ENCODE peak calls at places on chromosome 4, in six cellular contexts. One of them, this sample, is unnamed.

GRCh38 chr4:156889616-156890594 is 81.7 kb downstream of the PDGFC start:
- DNase-seq in prostate gland: no peak
- DNase-seq in fibroblast of lung: peak; percentile 77
- DNase-seq in breast epithelium: no peak
- DNase-seq in tibial artery: peak; percentile 68
- DNase-seq in IMR-90: peak; percentile 83
- DNase-seq in this sample: peak; percentile 89

GRCh38 chr4:39792529-39792928 is 94.6 kb downstream of the UBE2K start:
- DNase-seq in breast epithelium: no peak
- DNase-seq in fibroblast of lung: no peak
- DNase-seq in prostate gland: no peak
- DNase-seq in IMR-90: no peak
- DNase-seq in tibial artery: no peak
- DNase-seq in this sample: no peak

GRCh38 chr4:113952452-113953029 is 26.9 kb downstream of the ARSJ start:
- DNase-seq in fibroblast of lung: peak; percentile 69
- DNase-seq in prostate gland: no peak
- DNase-seq in tibial artery: no peak
- DNase-seq in breast epithelium: no peak
- DNase-seq in IMR-90: peak; percentile 62
- DNase-seq in this sample: peak; percentile 75

GRCh38 chr4:176422511-176422910 is 102.7 kb downstream of the SPCS3 start:
- DNase-seq in fibroblast of lung: no peak
- DNase-seq in tibial artery: no peak
- DNase-seq in prostate gland: no peak
- DNase-seq in breast epithelium: no peak
- DNase-seq in IMR-90: no peak
- DNase-seq in this sample: no peak

GRCh38 chr4:143294710-143295109 is 42.0 kb upstream of the GAB1 start:
- DNase-seq in IMR-90: no peak
- DNase-seq in fibroblast of lung: peak; percentile 29
- DNase-seq in prostate gland: no peak
- DNase-seq in breast epithelium: no peak
- DNase-seq in tibial artery: no peak
- DNase-seq in this sample: no peak

GRCh38 chr4:18077808-18078207 is 56.3 kb upstream of the LCORL start:
- DNase-seq in prostate gland: no peak
- DNase-seq in IMR-90: no peak
- DNase-seq in fibroblast of lung: no peak
- DNase-seq in tibial artery: no peak
- DNase-seq in breast epithelium: no peak
- DNase-seq in this sample: no peak

GRCh38 chr4:76251448-76252270 is at the start of gene FAM47E:
- DNase-seq in fibroblast of lung: peak; percentile 15
- DNase-seq in IMR-90: peak; percentile 6
- DNase-seq in tibial artery: peak; percentile 62
- DNase-seq in breast epithelium: peak; percentile 92
- DNase-seq in prostate gland: peak; percentile 72
- DNase-seq in this sample: peak; percentile 45

GRCh38 chr4:171130126-171130801 is 682.9 kb upstream of the GALNTL6 start:
- DNase-seq in breast epithelium: no peak
- DNase-seq in fibroblast of lung: no peak
- DNase-seq in tibial artery: no peak
- DNase-seq in IMR-90: no peak
- DNase-seq in prostate gland: no peak
- DNase-seq in this sample: no peak

DNA sequence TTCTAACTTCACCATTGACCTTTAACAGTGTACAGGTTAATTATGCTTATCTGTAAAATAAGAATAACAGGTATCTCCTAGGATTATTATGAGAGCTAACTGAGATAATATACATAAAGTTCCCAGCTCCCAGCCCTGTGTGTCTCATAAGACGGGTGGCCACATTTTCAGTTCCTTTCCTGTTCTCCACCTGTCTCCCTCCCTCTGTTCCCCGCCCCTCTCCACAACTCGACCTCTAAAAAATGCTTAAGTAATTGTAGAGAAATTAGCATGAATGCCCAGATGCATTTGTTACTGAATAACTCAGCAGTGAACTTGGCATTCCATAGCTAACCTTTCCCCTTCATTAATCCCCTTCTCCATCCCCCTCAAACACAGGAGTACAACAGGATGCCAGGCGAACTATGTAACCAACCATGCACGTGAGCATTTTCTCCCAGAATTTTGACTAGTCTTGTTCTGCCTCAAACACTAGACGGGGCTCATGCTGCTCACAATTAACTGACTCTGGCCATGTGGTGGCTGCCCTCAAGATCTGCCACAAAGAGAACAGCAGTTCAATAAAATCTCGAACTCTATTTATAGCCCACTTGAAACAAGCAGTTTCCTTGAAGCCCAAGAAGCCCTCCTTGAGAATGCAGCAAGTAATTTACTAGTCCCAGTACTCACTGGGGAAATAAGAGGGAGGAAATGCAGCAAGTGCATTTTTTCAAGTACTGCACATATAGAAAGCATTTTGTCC is 351.2 kb downstream of the ARHGAP24 start:
- DNase-seq in prostate gland: no peak
- DNase-seq in breast epithelium: no peak
- DNase-seq in fibroblast of lung: peak; percentile 51
- DNase-seq in IMR-90: peak; percentile 58
- DNase-seq in tibial artery: peak; percentile 25
- DNase-seq in this sample: peak; percentile 45
- TF ChIP-seq CTCF in prostate gland: no peak
- TF ChIP-seq CTCF in breast epithelium: no peak
- TF ChIP-seq CTCF in fibroblast of lung: peak; percentile 23
- TF ChIP-seq CTCF in IMR-90: peak; percentile 21
- TF ChIP-seq CTCF in tibial artery: peak; percentile 35
- TF ChIP-seq CTCF in this sample: peak; percentile 11

GRCh38 chr4:186840771-186841301 is 117.2 kb upstream of the FAT1 start:
- DNase-seq in tibial artery: peak; percentile 52
- DNase-seq in fibroblast of lung: no peak
- DNase-seq in breast epithelium: no peak
- DNase-seq in IMR-90: no peak
- DNase-seq in prostate gland: no peak
- DNase-seq in this sample: no peak

GRCh38 chr4:186846426-186846825 is 122.8 kb upstream of the FAT1 start:
- DNase-seq in breast epithelium: no peak
- DNase-seq in IMR-90: peak; percentile 54
- DNase-seq in tibial artery: no peak
- DNase-seq in prostate gland: no peak
- DNase-seq in fibroblast of lung: peak; percentile 21
- DNase-seq in this sample: no peak

GRCh38 chr4:186840222-186840701 is 116.6 kb upstream of the FAT1 start:
- DNase-seq in tibial artery: peak; percentile 78
- DNase-seq in breast epithelium: no peak
- DNase-seq in fibroblast of lung: peak; percentile 65
- DNase-seq in IMR-90: peak; percentile 62
- DNase-seq in prostate gland: no peak
- DNase-seq in this sample: no peak

GRCh38 chr4:186845137-186845842 is 121.6 kb upstream of the FAT1 start:
- DNase-seq in fibroblast of lung: peak; percentile 89
- DNase-seq in prostate gland: no peak
- DNase-seq in IMR-90: peak; percentile 97
- DNase-seq in breast epithelium: no peak
- DNase-seq in tibial artery: peak; percentile 47
- DNase-seq in this sample: peak; percentile 90

DNA sequence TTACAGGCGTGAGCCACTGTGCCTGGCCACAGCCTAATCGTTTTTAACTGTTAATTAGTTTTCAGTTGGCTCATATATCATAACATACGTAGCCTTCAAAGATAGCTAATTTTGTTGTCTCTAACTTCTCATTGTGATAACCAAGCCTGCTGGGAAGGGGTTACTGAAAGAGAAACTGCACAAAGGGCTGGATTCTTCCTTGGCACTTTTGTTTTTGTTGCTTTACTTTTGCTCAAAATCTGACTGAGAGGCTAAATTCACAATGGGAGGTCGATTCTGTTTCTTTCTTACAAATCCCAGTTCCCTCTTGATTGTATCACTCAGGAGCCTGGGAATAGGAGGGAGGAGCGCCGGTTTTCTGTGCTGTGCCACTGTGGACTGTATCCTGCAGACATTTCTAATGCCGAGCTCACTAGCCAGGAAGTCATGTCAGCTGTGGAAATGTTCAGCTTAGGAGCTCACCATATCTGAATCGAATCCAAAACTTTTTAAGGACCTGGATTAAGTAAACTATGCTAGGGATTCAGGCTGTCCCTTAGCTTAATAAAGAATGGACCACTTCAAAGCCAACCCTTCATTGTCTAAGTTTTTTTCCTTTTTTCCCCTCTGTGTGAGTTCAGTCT is 120.5 kb upstream of the FAT1 start:
- DNase-seq in IMR-90: peak; percentile 70
- DNase-seq in breast epithelium: no peak
- DNase-seq in tibial artery: peak; percentile 50
- DNase-seq in prostate gland: peak; percentile 17
- DNase-seq in fibroblast of lung: peak; percentile 51
- DNase-seq in this sample: peak; percentile 72
- H3K4me3 ChIP-seq in IMR-90: peak overlapping the region; percentile 36
- H3K4me3 ChIP-seq in breast epithelium: peak overlapping the region; percentile 36
- H3K4me3 ChIP-seq in tibial artery: peak overlapping the region; percentile 10
- H3K4me3 ChIP-seq in prostate gland: no peak overlapping the region
- H3K4me3 ChIP-seq in fibroblast of lung: peak overlapping the region; percentile 40
- H3K4me3 ChIP-seq in this sample: peak overlapping the region; percentile 24

GRCh38 chr4:3464349-3464905 is 1.3 kb downstream of the DOK7 start:
- DNase-seq in fibroblast of lung: no peak
- DNase-seq in tibial artery: no peak
- DNase-seq in prostate gland: no peak
- DNase-seq in breast epithelium: no peak
- DNase-seq in IMR-90: no peak
- DNase-seq in this sample: no peak

GRCh38 chr4:3467601-3468031 is 4.5 kb downstream of the DOK7 start:
- DNase-seq in breast epithelium: no peak
- DNase-seq in fibroblast of lung: no peak
- DNase-seq in tibial artery: no peak
- DNase-seq in IMR-90: no peak
- DNase-seq in prostate gland: no peak
- DNase-seq in this sample: no peak

GRCh38 chr4:3466691-3467600 is 3.8 kb downstream of the DOK7 start:
- DNase-seq in fibroblast of lung: no peak
- DNase-seq in breast epithelium: no peak
- DNase-seq in prostate gland: no peak
- DNase-seq in IMR-90: no peak
- DNase-seq in tibial artery: no peak
- DNase-seq in this sample: no peak

GRCh38 chr4:3464911-3465697 is 2.0 kb downstream of the DOK7 start:
- DNase-seq in breast epithelium: no peak
- DNase-seq in prostate gland: no peak
- DNase-seq in tibial artery: no peak
- DNase-seq in fibroblast of lung: no peak
- DNase-seq in IMR-90: no peak
- DNase-seq in this sample: no peak

DNA sequence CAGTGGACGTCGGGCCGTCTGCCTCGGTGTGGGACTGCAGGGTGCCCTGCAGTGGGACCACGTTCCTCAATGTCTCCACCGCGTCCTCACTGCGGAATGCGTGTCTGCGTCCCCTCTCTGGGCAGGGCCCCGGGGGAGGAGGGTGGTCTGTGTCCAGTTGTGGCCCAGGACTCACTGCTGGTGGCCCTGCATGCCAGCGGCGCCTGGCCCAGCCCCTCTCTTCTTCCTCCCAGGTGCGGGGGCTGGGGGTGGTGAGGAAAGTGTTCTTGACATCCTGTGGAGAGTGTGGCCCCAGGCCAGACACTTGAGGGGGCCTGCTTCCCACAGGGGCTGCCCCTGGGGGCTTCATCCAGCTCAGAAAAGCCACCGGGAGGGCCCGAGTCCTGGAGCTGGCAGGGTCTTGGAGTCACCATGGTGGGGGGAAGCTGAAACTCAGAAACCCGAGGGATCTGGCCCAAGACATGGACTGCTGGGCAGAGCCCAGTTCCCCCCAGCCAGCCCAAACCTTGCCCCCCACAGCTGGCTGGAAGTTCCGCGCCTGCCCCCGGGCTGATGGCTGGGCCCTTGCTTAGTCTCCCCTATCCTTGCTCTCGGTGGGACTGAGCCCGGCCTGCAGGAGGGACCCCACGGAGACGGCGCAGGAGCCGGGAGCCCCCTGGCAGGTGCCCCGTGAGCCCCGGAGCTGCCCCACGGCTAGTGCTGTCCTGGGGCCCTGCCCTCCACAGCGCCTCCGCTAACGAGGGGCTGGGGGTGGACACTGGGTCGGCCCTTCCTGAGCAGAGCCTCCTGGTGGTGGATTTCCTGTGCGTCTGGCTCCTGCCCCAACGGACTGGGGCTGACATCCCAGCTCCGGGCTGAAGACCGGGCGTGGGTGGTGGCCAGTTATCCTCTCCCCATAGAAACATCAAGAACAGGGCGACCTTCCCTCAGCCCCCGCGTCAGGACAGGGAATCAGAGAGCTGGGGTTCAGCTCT is 2.9 kb downstream of the DOK7 start:
- DNase-seq in fibroblast of lung: no peak
- DNase-seq in breast epithelium: no peak
- DNase-seq in prostate gland: no peak
- DNase-seq in tibial artery: no peak
- DNase-seq in IMR-90: no peak
- DNase-seq in this sample: no peak
- TF ChIP-seq CTCF in fibroblast of lung: no peak
- TF ChIP-seq CTCF in breast epithelium: no peak
- TF ChIP-seq CTCF in prostate gland: no peak
- TF ChIP-seq CTCF in tibial artery: no peak
- TF ChIP-seq CTCF in IMR-90: peak; percentile 14
- TF ChIP-seq CTCF in this sample: peak; percentile 9

GRCh38 chr4:105896984-105897760 is 1.9 kb downstream of the NPNT start:
- DNase-seq in IMR-90: no peak
- DNase-seq in fibroblast of lung: no peak
- DNase-seq in prostate gland: no peak
- DNase-seq in breast epithelium: no peak
- DNase-seq in tibial artery: no peak
- DNase-seq in this sample: no peak

GRCh38 chr4:105895324-105895608 is at the start of gene NPNT:
- DNase-seq in breast epithelium: no peak
- DNase-seq in IMR-90: no peak
- DNase-seq in tibial artery: no peak
- DNase-seq in prostate gland: no peak
- DNase-seq in fibroblast of lung: no peak
- DNase-seq in this sample: no peak

GRCh38 chr4:105896461-105896939 is 1.2 kb downstream of the NPNT start:
- DNase-seq in tibial artery: no peak
- DNase-seq in IMR-90: no peak
- DNase-seq in prostate gland: no peak
- DNase-seq in fibroblast of lung: no peak
- DNase-seq in breast epithelium: no peak
- DNase-seq in this sample: no peak

GRCh38 chr4:105895609-105896460 is 564 bp downstream of the NPNT start:
- DNase-seq in prostate gland: peak; percentile 67
- DNase-seq in fibroblast of lung: no peak
- DNase-seq in IMR-90: no peak
- DNase-seq in breast epithelium: peak; percentile 69
- DNase-seq in tibial artery: peak; percentile 24
- DNase-seq in this sample: no peak

DNA sequence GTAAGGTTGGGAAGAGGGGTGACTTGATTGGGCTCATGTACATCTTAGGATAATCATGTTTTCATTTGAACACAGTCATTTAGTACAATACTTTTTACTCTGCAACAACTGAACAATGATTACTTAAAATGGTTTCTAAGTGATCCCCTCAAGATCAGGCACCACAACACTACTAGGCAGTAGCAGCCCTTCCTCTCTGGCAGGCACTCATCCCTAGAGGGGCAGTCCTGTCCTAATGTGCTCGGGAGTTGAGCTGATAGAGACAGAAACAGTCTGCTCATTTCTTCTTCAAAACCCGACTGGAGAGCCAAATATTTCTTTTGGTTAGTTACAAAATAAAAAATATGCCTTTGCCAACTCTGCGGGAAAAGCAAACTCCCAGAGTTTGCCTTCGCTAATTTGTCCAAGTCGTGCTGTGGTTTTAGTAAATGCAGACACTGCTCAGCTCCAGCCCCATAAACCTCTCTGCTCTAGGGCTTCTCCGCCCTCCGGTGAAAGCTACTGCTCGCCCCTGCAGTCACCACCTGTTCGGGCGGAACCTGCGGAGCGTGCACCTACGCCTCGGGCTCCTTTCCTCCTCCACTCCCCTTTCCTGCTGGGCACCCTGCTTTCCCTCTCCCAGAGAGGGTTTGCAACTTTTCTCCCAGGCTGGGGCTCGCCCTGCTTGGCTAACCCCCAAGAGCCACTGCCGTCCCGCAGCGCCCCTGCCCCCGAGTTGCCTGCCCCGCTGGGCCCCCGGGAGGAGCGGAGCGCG is 524 bp upstream of the NPNT start:
- DNase-seq in tibial artery: no peak
- DNase-seq in prostate gland: peak; percentile 48
- DNase-seq in IMR-90: no peak
- DNase-seq in fibroblast of lung: peak; percentile 50
- DNase-seq in breast epithelium: no peak
- DNase-seq in this sample: no peak
- H3K4me3 ChIP-seq in tibial artery: peak overlapping the region; percentile 93
- H3K4me3 ChIP-seq in prostate gland: peak overlapping the region; percentile 51
- H3K4me3 ChIP-seq in IMR-90: no peak overlapping the region
- H3K4me3 ChIP-seq in fibroblast of lung: no peak overlapping the region
- H3K4me3 ChIP-seq in breast epithelium: peak overlapping the region; percentile 71
- H3K4me3 ChIP-seq in this sample: no peak overlapping the region